ENCODE peak calls at places on chromosome 1, in seven cellular contexts. H is mucosa of gallbladder; W is CD4-positive, alpha-beta memory T cell; E is GM04503; R is ureter; D is GM03348; U is globus pallidus. S is an unnamed sample.

GRCh38 chr1:30727796-30728195 is 4.4 kb upstream of the MATN1 start:
- DNase-seq in H (no peak), W (no peak), E (no peak), R (no peak), D (peak), U (no peak), S (peak)

GRCh38 chr1:201334325-201335173 is 42.9 kb downstream of the TNNT2 start:
- DNase-seq in H (no peak), W (no peak), E (no peak), R (no peak), D (no peak), U (no peak), S (no peak)

GRCh38 chr1:224696891-224697765 is 81.0 kb downstream of the CNIH3 start:
- DNase-seq in H (no peak), W (no peak), E (peak), R (no peak), D (peak), U (no peak), S (peak)

GRCh38 chr1:38217316-38217715 is 170.7 kb upstream of the POU3F1 start:
- DNase-seq in H (no peak), W (no peak), E (no peak), R (no peak), D (no peak), U (no peak), S (no peak)

GRCh38 chr1:163203561-163203960 is 845 bp upstream of the RGS5 start:
- DNase-seq in H (no peak), W (no peak), E (no peak), R (no peak), D (no peak), U (no peak), S (peak)

GRCh38 chr1:9321480-9321849 is 28.8 kb downstream of the SPSB1 start:
- DNase-seq in H (no peak), W (no peak), E (no peak), R (no peak), D (peak), U (no peak), S (no peak)

GRCh38 chr1:36458910-36459309 is 5.3 kb downstream of the MRPS15 start:
- DNase-seq in H (no peak), W (no peak), E (no peak), R (no peak), D (no peak), U (no peak), S (no peak)

GRCh38 chr1:228004331-228004871 is 2.4 kb upstream of the WNT3A start:
- DNase-seq in H (no peak), W (no peak), E (no peak), R (no peak), D (no peak), U (no peak), S (peak)

GRCh38 chr1:179296356-179296755 is 2.8 kb downstream of the SOAT1 start:
- DNase-seq in H (no peak), W (no peak), E (no peak), R (no peak), D (no peak), U (no peak), S (no peak)

GRCh38 chr1:206556047-206556747 is 48.9 kb downstream of the RASSF5 start:
- DNase-seq in H (peak), W (no peak), E (no peak), R (no peak), D (no peak), U (no peak), S (no peak)

GRCh38 chr1:100528861-100529260 is 9.1 kb upstream of the GPR88 start:
- DNase-seq in H (no peak), W (no peak), E (no peak), R (no peak), D (peak), U (no peak), S (peak)

GRCh38 chr1:2074944-2075740 is 24.9 kb downstream of the PRKCZ start:
- DNase-seq in H (no peak), W (no peak), E (no peak), R (no peak), D (no peak), U (no peak), S (no peak)

GRCh38 chr1:243587285-243587684 is 262.8 kb downstream of the AKT3 start:
- DNase-seq in H (no peak), W (no peak), E (no peak), R (no peak), D (no peak), U (no peak), S (no peak)

GRCh38 chr1:100009458-100009857 is 39.7 kb downstream of the SLC35A3 start:
- DNase-seq in H (no peak), W (no peak), E (peak), R (no peak), D (peak), U (no peak), S (peak)

GRCh38 chr1:41461790-41462679 is 22.4 kb downstream of the EDN2 start:
- DNase-seq in H (no peak), W (no peak), E (no peak), R (no peak), D (no peak), U (no peak), S (peak)

GRCh38 chr1:197811769-197812168 is 36.5 kb upstream of the DENND1B start:
- DNase-seq in H (no peak), W (no peak), E (peak), R (no peak), D (peak), U (no peak), S (peak)

GRCh38 chr1:230728710-230729392 is 14.9 kb upstream of the AGT start:
- DNase-seq in H (peak), W (no peak), E (no peak), R (no peak), D (no peak), U (peak), S (peak)

GRCh38 chr1:167517535-167518330 is 596 bp downstream of the CD247 start:
- DNase-seq in H (no peak), W (peak), E (no peak), R (no peak), D (no peak), U (no peak), S (no peak)

GRCh38 chr1:158679289-158679688 is 7.2 kb downstream of the SPTA1 start:
- DNase-seq in H (no peak), W (no peak), E (no peak), R (no peak), D (no peak), U (no peak), S (no peak)

GRCh38 chr1:178310685-178311105 is 186.1 kb downstream of the CLEC20A start:
- DNase-seq in H (no peak), W (peak), E (peak), R (no peak), D (peak), U (peak), S (peak)

GRCh38 chr1:221714227-221715116 is 27.4 kb downstream of the DUSP10 start:
- DNase-seq in H (no peak), W (no peak), E (no peak), R (no peak), D (no peak), U (no peak), S (no peak)